ENCODE peak calls at places on chromosomes 5 and 9, in nine cellular contexts. V is GM23248, X is MM.1S, O is SK-N-SH, T is neural progenitor cell, H is GM23338, A is HCT116, P is PC-3, N is hepatocyte. D is an unnamed sample.

GRCh38 chr9:86517475-86517874 is 163.3 kb upstream of the TUT7 start:
- DNase-seq in A (no peak), T (no peak), X (no peak), O (no peak), N (no peak), H (no peak), P (no peak), V (no peak), D (no peak)

GRCh38 chr9:111891910-111892499 is 4.6 kb upstream of the UGCG start:
- DNase-seq in P (peak; percentile 42), V (no peak), X (no peak), O (no peak), H (no peak), A (peak; percentile 59), N (peak; percentile 57), T (no peak), D (peak; percentile 73)

GRCh38 chr5:111422245-111422644 is 90.1 kb downstream of the STARD4 start:
- DNase-seq in T (no peak), H (no peak), P (no peak), X (peak; percentile 63), A (no peak), V (no peak), O (no peak), N (no peak), D (no peak)

GRCh38 chr5:125411163-125412050 is 665.0 kb upstream of the ZNF608 start:
- DNase-seq in H (peak; percentile 33), O (no peak), A (no peak), P (no peak), N (peak; percentile 28), T (peak; percentile 3), V (peak; percentile 19), X (peak; percentile 80), D (peak; percentile 16)

GRCh38 chr9:121559183-121559582 is 59.5 kb upstream of the GGTA1 start:
- DNase-seq in P (peak; percentile 30), T (no peak), N (no peak), H (no peak), A (no peak), O (no peak), V (peak; percentile 41), X (no peak), D (no peak)

GRCh38 chr9:129242971-129243561 is 65.0 kb upstream of the IER5L start:
- DNase-seq in T (no peak), O (no peak), P (no peak), V (peak; percentile 82), A (no peak), H (no peak), X (no peak), N (no peak), D (no peak)

GRCh38 chr9:137308102-137308619 is 6.1 kb upstream of the NRARP start:
- DNase-seq in N (peak; percentile 26), H (no peak), X (no peak), T (peak; percentile 47), V (no peak), A (no peak), P (no peak), O (peak; percentile 52), D (no peak)

GRCh38 chr9:126616521-126616976 is 2.8 kb downstream of the LMX1B start:
- DNase-seq in V (no peak), T (no peak), P (no peak), O (peak; percentile 34), N (no peak), H (peak; percentile 46), X (no peak), A (no peak), D (no peak)

GRCh38 chr9:18601026-18601425 is 127.1 kb downstream of the ADAMTSL1 start:
- DNase-seq in T (no peak), X (no peak), H (no peak), A (no peak), N (no peak), P (no peak), O (no peak), V (peak; percentile 32), D (no peak)

DNA sequence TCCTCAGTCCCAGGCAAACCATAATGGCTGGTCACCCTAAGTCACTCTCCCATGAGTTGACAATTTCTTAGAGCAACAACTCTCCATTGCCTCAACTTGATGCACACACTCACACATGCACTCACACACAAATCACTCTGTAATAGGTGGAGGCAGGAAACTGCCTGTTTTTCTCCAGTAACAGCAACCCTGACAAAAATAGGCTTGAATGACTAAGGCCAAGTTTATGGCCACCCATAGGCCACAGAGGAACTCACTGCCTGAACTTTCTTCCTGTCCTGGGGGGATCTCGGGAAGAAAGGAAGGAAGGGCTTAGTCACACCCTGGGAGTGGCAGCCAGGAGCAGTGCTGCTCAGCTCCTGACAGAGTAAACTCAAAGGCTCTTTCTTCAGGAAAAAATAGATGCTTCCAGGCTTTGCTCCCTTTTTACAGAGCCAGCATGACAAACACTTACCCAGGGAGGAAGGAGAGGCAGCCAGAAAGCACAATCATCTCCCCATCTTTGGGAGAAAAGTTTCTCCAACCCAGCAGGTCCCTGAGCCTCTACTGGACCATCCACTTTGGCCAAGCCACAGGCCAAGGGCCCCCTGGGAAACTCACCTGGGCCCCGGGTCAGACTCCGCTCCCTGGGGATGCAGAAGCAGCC is 368 bp downstream of the SH3TC2 start:
- DNase-seq in P (peak; percentile 100), H (no peak), A (peak; percentile 83), N (peak; percentile 69), T (no peak), O (no peak), V (peak; percentile 90), X (no peak), D (no peak)
- H2AFZ ChIP-seq in P (peak overlapping the region; percentile 27), H (peak overlapping the region; percentile 63), A (no peak overlapping the region), N (no peak overlapping the region), T (peak overlapping the region; percentile 42), O (peak overlapping the region; percentile 16), V (peak overlapping the region; percentile 63), X (no peak overlapping the region), D (no peak overlapping the region)

GRCh38 chr9:110048473-110048975 is 159.4 kb downstream of the C9orf152 start:
- DNase-seq in T (peak; percentile 89), P (peak; percentile 65), X (peak; percentile 90), H (peak; percentile 83), V (peak; percentile 85), A (peak; percentile 40), O (peak; percentile 85), N (peak; percentile 86), D (peak; percentile 88)

GRCh38 chr9:110050925-110051355 is 157.0 kb downstream of the C9orf152 start:
- DNase-seq in A (peak; percentile 48), X (peak; percentile 89), T (no peak), V (peak; percentile 96), O (no peak), P (peak; percentile 90), N (no peak), H (no peak), D (peak; percentile 69)

GRCh38 chr9:110047955-110048472 is 159.9 kb downstream of the C9orf152 start:
- DNase-seq in X (no peak), H (no peak), P (no peak), V (no peak), A (no peak), O (peak; percentile 58), T (peak; percentile 72), N (peak; percentile 40), D (peak; percentile 61)

GRCh38 chr9:110048976-110049698 is 158.8 kb downstream of the C9orf152 start:
- DNase-seq in P (peak; percentile 35), O (peak; percentile 65), X (peak; percentile 27), A (no peak), T (peak; percentile 38), V (peak; percentile 66), N (peak; percentile 36), H (peak; percentile 31), D (peak; percentile 36)

GRCh38 chr9:110049699-110050450 is 158.1 kb downstream of the C9orf152 start:
- DNase-seq in N (peak; percentile 56), O (peak; percentile 65), V (peak; percentile 70), X (peak; percentile 29), P (peak; percentile 30), H (peak; percentile 69), A (no peak), T (peak; percentile 55), D (peak; percentile 54)
- H3K27ac ChIP-seq in N (peak overlapping the region; percentile 69), O (peak overlapping the region; percentile 92), V (peak overlapping the region; percentile 68), X (peak overlapping the region; percentile 51), P (peak overlapping the region; percentile 65), H (no peak overlapping the region), A (peak overlapping the region; percentile 67), T (no peak overlapping the region), D (peak overlapping the region; percentile 53)

GRCh38 chr5:8457187-8458037 is 588.5 kb downstream of the MTRR start:
- DNase-seq in N (no peak), H (peak; percentile 83), O (peak; percentile 97), X (no peak), V (peak; percentile 100), A (no peak), P (no peak), T (no peak), D (no peak)
- TF ChIP-seq EZH2phosphoT487 in N (no peak), H (no peak), O (no peak), X (no peak), V (no peak), A (no peak), P (no peak), T (no peak), D (no peak)

DNA sequence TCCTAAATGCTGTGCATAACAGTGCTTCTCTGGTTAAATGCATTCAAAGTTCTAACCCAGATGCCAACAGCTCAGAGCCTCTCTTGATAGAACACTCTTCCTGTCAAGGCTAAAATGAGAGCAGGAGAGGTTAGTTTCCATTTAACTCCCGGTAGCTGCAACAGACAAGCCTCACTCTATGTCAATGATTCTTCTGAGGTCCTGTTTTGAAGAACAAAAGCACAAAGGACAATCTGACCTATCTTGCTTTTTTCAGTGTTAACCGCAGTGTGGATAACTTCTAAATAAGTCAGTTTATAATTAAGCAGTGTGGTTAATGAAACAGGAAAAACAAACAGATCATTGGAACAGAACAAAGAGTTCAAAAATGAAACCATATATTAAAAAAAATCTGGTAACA is 80.7 kb downstream of the ANKRD55 start:
- DNase-seq in H (no peak), A (no peak), O (no peak), T (no peak), X (peak; percentile 96), P (no peak), N (no peak), V (no peak), D (no peak)
- H2AFZ ChIP-seq in H (no peak overlapping the region), A (no peak overlapping the region), O (peak overlapping the region; percentile 65), T (no peak overlapping the region), X (no peak overlapping the region), P (no peak overlapping the region), N (no peak overlapping the region), V (peak overlapping the region; percentile 56), D (no peak overlapping the region)

D was measured in OCI-LY7.